ENCODE peak calls at places on chromosome 3, in seven cellular contexts. E, B, N, L, V, S and P are unnamed samples.

GRCh38 chr3:49362579-49362978 is 4.4 kb upstream of the GPX1 start:
- DNase-seq in E (no peak), B (no peak), N (no peak), L (peak; percentile 47), V (no peak), S (no peak), P (no peak)

GRCh38 chr3:43343185-43343584 is 56.8 kb downstream of the SNRK start:
- DNase-seq in E (no peak), B (no peak), N (no peak), L (no peak), V (no peak), S (no peak), P (no peak)

GRCh38 chr3:118938183-118938961 is 96.3 kb downstream of the IGSF11 start:
- DNase-seq in E (no peak), B (no peak), N (no peak), L (no peak), V (no peak), S (no peak), P (peak; percentile 5)

GRCh38 chr3:29004885-29005599 is 275.8 kb upstream of the RBMS3 start:
- DNase-seq in E (no peak), B (no peak), N (no peak), L (no peak), V (no peak), S (no peak), P (no peak)

GRCh38 chr3:10983219-10983916 is 9.2 kb upstream of the SLC6A1 start:
- DNase-seq in E (no peak), B (peak; percentile 56), N (no peak), L (peak; percentile 53), V (peak; percentile 42), S (no peak), P (peak; percentile 29)

GRCh38 chr3:41204369-41204768 is 5.1 kb downstream of the CTNNB1 start:
- DNase-seq in E (no peak), B (no peak), N (no peak), L (no peak), V (no peak), S (no peak), P (no peak)

GRCh38 chr3:196322-197153 is at the start of gene CHL1:
- DNase-seq in E (no peak), B (peak; percentile 13), N (no peak), L (no peak), V (no peak), S (no peak), P (no peak)

GRCh38 chr3:125132815-125133214 is 77.0 kb upstream of the HEG1 start:
- DNase-seq in E (no peak), B (no peak), N (no peak), L (no peak), V (no peak), S (no peak), P (no peak)

GRCh38 chr3:40309925-40310635 is 573 bp downstream of the EIF1B start:
- DNase-seq in E (no peak), B (peak; percentile 43), N (peak; percentile 9), L (peak; percentile 52), V (peak; percentile 45), S (peak; percentile 6), P (peak; percentile 32)

GRCh38 chr3:118810499-118811035 is 224.1 kb downstream of the IGSF11 start:
- DNase-seq in E (no peak), B (no peak), N (no peak), L (no peak), V (no peak), S (no peak), P (no peak)

GRCh38 chr3:61858054-61858453 is 296.7 kb downstream of the PTPRG start:
- DNase-seq in E (no peak), B (no peak), N (no peak), L (peak; percentile 45), V (no peak), S (no peak), P (peak; percentile 46)

GRCh38 chr3:51706788-51707731 is at the start of gene GRM2:
- DNase-seq in E (no peak), B (no peak), N (peak; percentile 15), L (peak; percentile 67), V (peak; percentile 93), S (no peak), P (peak; percentile 37)

GRCh38 chr3:70811880-70812279 is 499.4 kb upstream of the MDFIC2 start:
- DNase-seq in E (peak; percentile 63), B (no peak), N (no peak), L (peak; percentile 96), V (no peak), S (no peak), P (peak; percentile 95)

GRCh38 chr3:24137958-24138875 is 193.1 kb downstream of the NR1D2 start:
- DNase-seq in E (no peak), B (no peak), N (no peak), L (no peak), V (no peak), S (no peak), P (no peak)

GRCh38 chr3:45199837-45200648 is 26.0 kb downstream of the TMEM158 start:
- DNase-seq in E (peak; percentile 93), B (peak; percentile 62), N (no peak), L (peak; percentile 83), V (no peak), S (no peak), P (peak; percentile 91)

GRCh38 chr3:7095116-7095515 is 234.2 kb downstream of the GRM7 start:
- DNase-seq in E (no peak), B (no peak), N (no peak), L (no peak), V (no peak), S (no peak), P (no peak)

GRCh38 chr3:128863560-128863959 is 15.9 kb upstream of the ACAD9 start:
- DNase-seq in E (no peak), B (no peak), N (no peak), L (no peak), V (no peak), S (no peak), P (no peak)

GRCh38 chr3:37812497-37812896 is 49.2 kb upstream of the CTDSPL start:
- DNase-seq in E (no peak), B (no peak), N (no peak), L (no peak), V (no peak), S (no peak), P (no peak)

GRCh38 chr3:132783152-132783551 is 60.9 kb upstream of the NPHP3 start:
- DNase-seq in E (no peak), B (no peak), N (no peak), L (peak; percentile 68), V (no peak), S (no peak), P (peak; percentile 73)

GRCh38 chr3:49568965-49569364 is 14.7 kb downstream of the BSN start:
- DNase-seq in E (no peak), B (no peak), N (no peak), L (no peak), V (no peak), S (no peak), P (no peak)

GRCh38 chr3:99499235-99499798 is 139.1 kb upstream of the COL8A1 start:
- DNase-seq in E (peak; percentile 1), B (peak; percentile 56), N (no peak), L (peak; percentile 70), V (peak; percentile 39), S (no peak), P (peak; percentile 71)

GRCh38 chr3:187733371-187733770 is 11.9 kb downstream of the BCL6 start:
- DNase-seq in E (no peak), B (no peak), N (no peak), L (no peak), V (no peak), S (no peak), P (no peak)

GRCh38 chr3:151155409-151156128 is 47.4 kb downstream of the GPR171 start:
- DNase-seq in E (no peak), B (no peak), N (no peak), L (no peak), V (no peak), S (no peak), P (no peak)

GRCh38 chr3:29183346-29184087 is 97.4 kb upstream of the RBMS3 start:
- DNase-seq in E (no peak), B (no peak), N (no peak), L (no peak), V (no peak), S (no peak), P (peak; percentile 49)

GRCh38 chr3:10986592-10986991 is 6.0 kb upstream of the SLC6A1 start:
- DNase-seq in E (no peak), B (no peak), N (no peak), L (no peak), V (no peak), S (no peak), P (no peak)

GRCh38 chr3:11739712-11740111 is 96.0 kb upstream of the VGLL4 start:
- DNase-seq in E (no peak), B (no peak), N (no peak), L (no peak), V (no peak), S (no peak), P (no peak)

GRCh38 chr3:100150583-100150982 is 36.3 kb upstream of the FILIP1L start:
- DNase-seq in E (no peak), B (no peak), N (no peak), L (no peak), V (no peak), S (no peak), P (no peak)

GRCh38 chr3:56869157-56869889 is 67.6 kb upstream of the ARHGEF3 start:
- DNase-seq in E (no peak), B (no peak), N (no peak), L (no peak), V (no peak), S (no peak), P (peak; percentile 31)

GRCh38 chr3:67901681-67902080 is 247.3 kb upstream of the SUCLG2 start:
- DNase-seq in E (no peak), B (no peak), N (no peak), L (no peak), V (no peak), S (no peak), P (no peak)

GRCh38 chr3:177860236-177860635 is 663.0 kb upstream of the TBL1XR1 start:
- DNase-seq in E (no peak), B (no peak), N (no peak), L (no peak), V (peak; percentile 41), S (no peak), P (no peak)